ENCODE peak calls at places on chromosome 11, in six cellular contexts. One of them, this sample, is unnamed. For H3K9me3, the result is how much of the 10 kb centered on the place peaks cover.

GRCh38 chr11:126072141-126072741 is 9.6 kb upstream of the CDON start:
- DNase-seq in aorta: no peak
- DNase-seq in A549: no peak
- DNase-seq in astrocyte: peak
- DNase-seq in heart left ventricle: no peak
- DNase-seq in body of pancreas: no peak
- DNase-seq in this sample: no peak

GRCh38 chr11:110525883-110526282 is 96.1 kb downstream of the FDX1 start:
- DNase-seq in heart left ventricle: no peak
- DNase-seq in body of pancreas: peak
- DNase-seq in A549: no peak
- DNase-seq in astrocyte: peak
- DNase-seq in aorta: no peak
- DNase-seq in this sample: no peak

GRCh38 chr11:128190312-128190711 is 397.0 kb downstream of the ETS1 start:
- DNase-seq in A549: no peak
- DNase-seq in astrocyte: no peak
- DNase-seq in heart left ventricle: no peak
- DNase-seq in body of pancreas: no peak
- DNase-seq in aorta: no peak
- DNase-seq in this sample: no peak

GRCh38 chr11:3944198-3944597 is 88.7 kb downstream of the STIM1 start:
- DNase-seq in aorta: no peak
- DNase-seq in A549: no peak
- DNase-seq in astrocyte: peak
- DNase-seq in heart left ventricle: no peak
- DNase-seq in body of pancreas: peak
- DNase-seq in this sample: peak

GRCh38 chr11:75969626-75970308 is 154.8 kb downstream of the UVRAG start:
- DNase-seq in body of pancreas: no peak
- DNase-seq in astrocyte: peak
- DNase-seq in heart left ventricle: no peak
- DNase-seq in aorta: no peak
- DNase-seq in A549: peak
- DNase-seq in this sample: peak

GRCh38 chr11:10413268-10413667 is 41.8 kb upstream of the AMPD3 start:
- DNase-seq in aorta: no peak
- DNase-seq in astrocyte: no peak
- DNase-seq in heart left ventricle: no peak
- DNase-seq in body of pancreas: peak
- DNase-seq in A549: peak
- DNase-seq in this sample: peak

GRCh38 chr11:45156731-45157130 is 10.3 kb downstream of the PRDM11 start:
- DNase-seq in body of pancreas: no peak
- DNase-seq in aorta: no peak
- DNase-seq in astrocyte: no peak
- DNase-seq in heart left ventricle: peak
- DNase-seq in A549: no peak
- DNase-seq in this sample: no peak

GRCh38 chr11:118883368-118884071 is at the start of gene CXCR5:
- DNase-seq in astrocyte: peak
- DNase-seq in heart left ventricle: no peak
- DNase-seq in body of pancreas: no peak
- DNase-seq in A549: no peak
- DNase-seq in aorta: no peak
- DNase-seq in this sample: no peak

GRCh38 chr11:1516273-1517067 is 29.9 kb upstream of the MOB2 start:
- DNase-seq in body of pancreas: no peak
- DNase-seq in aorta: no peak
- DNase-seq in heart left ventricle: peak
- DNase-seq in A549: no peak
- DNase-seq in astrocyte: peak
- DNase-seq in this sample: no peak

GRCh38 chr11:125952973-125953372 is 7.1 kb downstream of the VSIG10L2 start:
- DNase-seq in A549: no peak
- DNase-seq in astrocyte: no peak
- DNase-seq in body of pancreas: peak
- DNase-seq in heart left ventricle: no peak
- DNase-seq in aorta: no peak
- DNase-seq in this sample: no peak

GRCh38 chr11:115920841-115921480 is 416.7 kb upstream of the CADM1 start:
- DNase-seq in A549: no peak
- DNase-seq in aorta: no peak
- DNase-seq in heart left ventricle: no peak
- DNase-seq in body of pancreas: no peak
- DNase-seq in astrocyte: no peak
- DNase-seq in this sample: no peak

GRCh38 chr11:117950320-117950719 is 21.1 kb upstream of the TMPRSS13 start:
- DNase-seq in body of pancreas: peak
- DNase-seq in aorta: no peak
- DNase-seq in A549: no peak
- DNase-seq in heart left ventricle: no peak
- DNase-seq in astrocyte: no peak
- DNase-seq in this sample: peak

GRCh38 chr11:63489879-63490278 is 1.1 kb downstream of the PLAAT5 start:
- DNase-seq in heart left ventricle: no peak
- DNase-seq in body of pancreas: peak
- DNase-seq in astrocyte: peak
- DNase-seq in A549: no peak
- DNase-seq in aorta: no peak
- DNase-seq in this sample: peak

GRCh38 chr11:114296190-114296978 is at the start of gene NNMT:
- DNase-seq in A549: peak
- DNase-seq in heart left ventricle: no peak
- DNase-seq in astrocyte: peak
- DNase-seq in body of pancreas: peak
- DNase-seq in aorta: peak
- DNase-seq in this sample: no peak

GRCh38 chr11:41498726-41499125 is 39.3 kb upstream of the LRRC4C start:
- DNase-seq in A549: peak
- DNase-seq in astrocyte: no peak
- DNase-seq in heart left ventricle: no peak
- DNase-seq in body of pancreas: no peak
- DNase-seq in aorta: no peak
- DNase-seq in this sample: peak

GRCh38 chr11:127027000-127027399 is 26.4 kb upstream of the KIRREL3 start:
- DNase-seq in body of pancreas: no peak
- DNase-seq in astrocyte: no peak
- DNase-seq in heart left ventricle: no peak
- DNase-seq in aorta: no peak
- DNase-seq in A549: no peak
- DNase-seq in this sample: no peak

GRCh38 chr11:61860054-61860903 is 31.1 kb downstream of the FADS3 start:
- DNase-seq in A549: peak
- DNase-seq in heart left ventricle: peak
- DNase-seq in aorta: no peak
- DNase-seq in astrocyte: peak
- DNase-seq in body of pancreas: peak
- DNase-seq in this sample: peak

GRCh38 chr11:73465019-73465675 is 88.9 kb downstream of the RELT start:
- DNase-seq in body of pancreas: no peak
- DNase-seq in aorta: no peak
- DNase-seq in astrocyte: peak
- DNase-seq in A549: no peak
- DNase-seq in heart left ventricle: no peak
- DNase-seq in this sample: no peak

GRCh38 chr11:7522106-7522505 is 8.3 kb downstream of the PPFIBP2 start:
- DNase-seq in heart left ventricle: no peak
- DNase-seq in astrocyte: no peak
- DNase-seq in body of pancreas: no peak
- DNase-seq in A549: no peak
- DNase-seq in aorta: no peak
- DNase-seq in this sample: no peak

GRCh38 chr11:7522546-7522945 is 8.7 kb downstream of the PPFIBP2 start:
- DNase-seq in astrocyte: no peak
- DNase-seq in heart left ventricle: no peak
- DNase-seq in A549: no peak
- DNase-seq in aorta: no peak
- DNase-seq in body of pancreas: no peak
- DNase-seq in this sample: no peak

GRCh38 chr11:7520981-7521487 is 7.2 kb downstream of the PPFIBP2 start:
- DNase-seq in A549: no peak
- DNase-seq in body of pancreas: no peak
- DNase-seq in heart left ventricle: no peak
- DNase-seq in astrocyte: no peak
- DNase-seq in aorta: no peak
- DNase-seq in this sample: no peak

GRCh38 chr11:7518811-7519562 is 5.2 kb downstream of the PPFIBP2 start:
- DNase-seq in body of pancreas: no peak
- DNase-seq in astrocyte: no peak
- DNase-seq in aorta: no peak
- DNase-seq in heart left ventricle: no peak
- DNase-seq in A549: no peak
- DNase-seq in this sample: no peak

DNA sequence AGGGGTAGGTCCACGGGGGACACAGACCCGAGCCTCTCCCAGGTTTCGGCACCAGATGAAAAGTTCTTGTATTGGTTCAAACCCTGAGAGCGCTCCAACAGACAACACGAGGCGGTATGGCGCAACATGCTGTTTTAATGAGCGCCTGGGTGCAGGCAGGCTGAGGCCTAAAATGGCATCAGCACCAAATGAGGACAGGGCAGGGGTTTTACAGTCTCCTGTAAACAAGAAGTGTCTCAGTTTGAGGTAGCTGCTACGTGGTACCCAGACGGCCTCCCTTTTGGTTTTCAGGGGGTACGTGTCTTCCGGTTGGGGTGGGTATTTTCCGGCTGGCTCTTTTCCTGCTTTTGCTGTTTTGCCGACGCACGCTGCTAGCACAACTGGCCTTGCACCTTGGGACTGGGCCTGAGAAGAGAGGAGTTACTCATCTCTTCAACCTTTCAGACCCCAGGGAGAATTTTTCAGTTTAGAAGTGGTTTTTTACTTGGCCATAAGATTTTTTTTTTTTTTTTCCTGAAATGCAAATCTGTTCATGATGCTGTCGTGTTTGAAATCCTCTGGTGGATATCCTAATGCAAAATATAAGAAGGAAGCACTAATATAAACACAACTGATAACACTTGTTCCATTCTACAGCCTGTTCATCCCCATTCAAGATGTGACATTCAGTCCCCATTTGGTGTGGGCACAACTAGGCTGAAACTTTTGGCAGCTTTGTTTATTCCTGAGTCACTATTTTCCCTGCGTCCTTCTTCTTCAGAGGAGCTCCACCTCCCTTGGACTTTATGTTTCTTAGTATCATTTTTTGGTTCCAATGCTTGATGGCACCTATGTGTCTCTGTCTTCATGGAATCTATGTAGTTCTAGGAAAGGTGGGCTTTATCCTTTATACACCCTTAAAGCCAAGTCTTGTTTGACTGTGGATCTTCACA is 6.5 kb downstream of the PPFIBP2 start:
- DNase-seq in aorta: no peak
- DNase-seq in heart left ventricle: no peak
- DNase-seq in A549: no peak
- DNase-seq in astrocyte: no peak
- DNase-seq in body of pancreas: no peak
- DNase-seq in this sample: no peak
- H3K4me3 ChIP-seq in aorta: no peak
- H3K4me3 ChIP-seq in heart left ventricle: no peak
- H3K4me3 ChIP-seq in A549: no peak
- H3K4me3 ChIP-seq in astrocyte: no peak
- H3K4me3 ChIP-seq in body of pancreas: no peak
- H3K4me3 ChIP-seq in this sample: no peak

DNA sequence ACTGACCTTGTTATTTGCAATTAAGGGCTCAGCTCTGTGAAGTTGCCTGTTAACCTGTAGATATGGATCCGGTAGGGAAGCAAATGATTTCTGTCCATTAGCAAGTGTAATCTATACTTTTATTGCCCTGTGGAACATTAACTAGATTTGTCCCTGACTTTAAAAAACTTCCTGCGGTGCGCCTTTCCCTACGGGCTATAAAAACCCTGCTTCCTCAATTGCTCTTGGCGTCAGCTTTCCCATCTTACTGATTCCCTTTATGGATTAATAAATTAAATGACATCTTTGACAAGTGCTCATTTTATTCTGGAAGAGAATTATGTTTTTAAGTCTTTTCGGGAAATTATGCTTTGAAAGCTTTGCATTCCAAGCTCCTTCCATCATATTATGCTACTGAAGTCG is 18.3 kb upstream of the CLMP start:
- DNase-seq in aorta: no peak
- DNase-seq in astrocyte: no peak
- DNase-seq in A549: no peak
- DNase-seq in body of pancreas: no peak
- DNase-seq in heart left ventricle: no peak
- DNase-seq in this sample: no peak
- H3K27ac ChIP-seq in aorta: no peak
- H3K27ac ChIP-seq in astrocyte: no peak
- H3K27ac ChIP-seq in A549: no peak
- H3K27ac ChIP-seq in body of pancreas: peak
- H3K27ac ChIP-seq in heart left ventricle: no peak
- H3K27ac ChIP-seq in this sample: no peak

GRCh38 chr11:50071584-50072225 is 39.0 kb downstream of the OR4C45 start:
- DNase-seq in aorta: no peak
- DNase-seq in A549: no peak
- DNase-seq in body of pancreas: no peak
- DNase-seq in astrocyte: no peak
- DNase-seq in heart left ventricle: no peak
- DNase-seq in this sample: no peak

GRCh38 chr11:50075856-50076255 is 43.2 kb downstream of the OR4C45 start:
- DNase-seq in A549: no peak
- DNase-seq in astrocyte: no peak
- DNase-seq in heart left ventricle: no peak
- DNase-seq in body of pancreas: no peak
- DNase-seq in aorta: no peak
- DNase-seq in this sample: no peak

GRCh38 chr11:50072226-50073112 is 39.8 kb downstream of the OR4C45 start:
- DNase-seq in body of pancreas: no peak
- DNase-seq in heart left ventricle: no peak
- DNase-seq in aorta: no peak
- DNase-seq in astrocyte: no peak
- DNase-seq in A549: no peak
- DNase-seq in this sample: no peak

GRCh38 chr11:50073113-50074105 is 40.7 kb downstream of the OR4C45 start:
- DNase-seq in A549: no peak
- DNase-seq in aorta: no peak
- DNase-seq in body of pancreas: no peak
- DNase-seq in heart left ventricle: no peak
- DNase-seq in astrocyte: no peak
- DNase-seq in this sample: no peak

GRCh38 chr11:50074161-50074560 is 41.5 kb downstream of the OR4C45 start:
- DNase-seq in astrocyte: no peak
- DNase-seq in A549: no peak
- DNase-seq in body of pancreas: no peak
- DNase-seq in aorta: no peak
- DNase-seq in heart left ventricle: no peak
- DNase-seq in this sample: no peak
- H3K9me3 ChIP-seq in astrocyte: under half
- H3K9me3 ChIP-seq in A549: under half
- H3K9me3 ChIP-seq in body of pancreas: under half
- H3K9me3 ChIP-seq in aorta: under half
- H3K9me3 ChIP-seq in heart left ventricle: under half
- H3K9me3 ChIP-seq in this sample: under half

DNA sequence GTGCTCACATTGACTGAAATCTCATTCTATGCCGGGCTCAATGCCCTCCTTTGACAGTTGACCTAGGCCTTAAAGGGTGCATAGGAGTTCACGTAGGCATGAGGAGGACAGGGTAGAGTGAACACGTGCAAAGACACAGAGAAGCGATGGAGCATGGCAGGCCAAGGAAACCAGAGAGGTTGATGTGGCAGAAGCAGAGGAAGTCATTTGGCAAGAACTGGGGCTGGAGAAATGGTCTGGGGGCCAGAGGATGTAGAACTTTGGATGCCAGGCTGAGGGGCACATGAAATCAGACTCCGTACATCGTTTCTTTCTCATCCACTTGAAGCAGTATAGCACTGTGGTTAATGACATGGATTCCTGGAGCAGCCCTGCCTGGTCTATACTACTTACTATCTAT is 13.6 kb upstream of the ABCC8 start:
- DNase-seq in astrocyte: no peak
- DNase-seq in heart left ventricle: no peak
- DNase-seq in A549: no peak
- DNase-seq in body of pancreas: no peak
- DNase-seq in aorta: no peak
- DNase-seq in this sample: no peak
- H3K4me3 ChIP-seq in astrocyte: no peak
- H3K4me3 ChIP-seq in heart left ventricle: no peak
- H3K4me3 ChIP-seq in A549: no peak
- H3K4me3 ChIP-seq in body of pancreas: no peak
- H3K4me3 ChIP-seq in aorta: no peak
- H3K4me3 ChIP-seq in this sample: no peak

This sample was measured in cardiac muscle cell.